ENCODE peak calls at places on chromosomes 2 and 18, in seven cellular contexts. A is NCI-H1092, X is GM19239, W is H54, G is head of caudate nucleus, I is neural crest cell, D is nucleus accumbens. J is an unnamed sample.

GRCh38 chr18:816088-816653 is 4.1 kb upstream of the YES1 start:
- DNase-seq in A (no peak), X (no peak), W (no peak), G (no peak), I (no peak), D (no peak), J (no peak)

GRCh38 chr2:196329959-196330358 is 158.6 kb upstream of the STK17B start:
- DNase-seq in A (no peak), X (no peak), W (no peak), G (no peak), I (no peak), D (no peak), J (no peak)

GRCh38 chr2:180130403-180130802 is 123.3 kb upstream of the CWC22 start:
- DNase-seq in A (no peak), X (no peak), W (no peak), G (no peak), I (no peak), D (no peak), J (no peak)

GRCh38 chr2:177044686-177045085 is 167.9 kb upstream of the HNRNPA3 start:
- DNase-seq in A (no peak), X (no peak), W (no peak), G (no peak), I (no peak), D (no peak), J (no peak)

GRCh38 chr2:180871649-180872048 is 108.8 kb upstream of the UBE2E3 start:
- DNase-seq in A (no peak), X (no peak), W (no peak), G (no peak), I (no peak), D (no peak), J (no peak)

GRCh38 chr2:50649626-50650397 is 382.1 kb downstream of the NRXN1 start:
- DNase-seq in A (no peak), X (no peak), W (no peak), G (no peak), I (no peak), D (no peak), J (no peak)

GRCh38 chr18:35371412-35372195 is 5.5 kb downstream of the ZNF396 start:
- DNase-seq in A (no peak), X (no peak), W (no peak), G (no peak), I (no peak), D (no peak), J (no peak)

GRCh38 chr2:49248506-49248905 is 94.2 kb upstream of the FSHR start:
- DNase-seq in A (no peak), X (no peak), W (peak), G (no peak), I (no peak), D (no peak), J (no peak)

GRCh38 chr2:101185656-101186055 is 34.5 kb upstream of the TBC1D8 start:
- DNase-seq in A (no peak), X (no peak), W (no peak), G (no peak), I (no peak), D (no peak), J (no peak)

GRCh38 chr2:95526360-95527341 is 42.1 kb upstream of the TRIM43B start:
- DNase-seq in A (peak), X (peak), W (peak), G (peak), I (no peak), D (peak), J (peak)

GRCh38 chr18:13191779-13192178 is 26.8 kb upstream of the LDLRAD4 start:
- DNase-seq in A (no peak), X (no peak), W (no peak), G (no peak), I (no peak), D (no peak), J (no peak)

GRCh38 chr2:144459937-144460336 is 60.0 kb downstream of the ZEB2 start:
- DNase-seq in A (no peak), X (no peak), W (no peak), G (no peak), I (no peak), D (no peak), J (no peak)

GRCh38 chr2:46983065-46983801 is 67.6 kb upstream of the MCFD2 start:
- DNase-seq in A (no peak), X (peak), W (peak), G (no peak), I (no peak), D (no peak), J (peak)

GRCh38 chr2:25161055-25161781 is 7.2 kb downstream of the POMC start:
- DNase-seq in A (no peak), X (no peak), W (no peak), G (peak), I (no peak), D (no peak), J (peak)

GRCh38 chr2:183868707-183869106 is 729.6 kb upstream of the ZNF804A start:
- DNase-seq in A (no peak), X (no peak), W (no peak), G (no peak), I (no peak), D (no peak), J (no peak)

GRCh38 chr2:184564092-184564491 is 34.2 kb upstream of the ZNF804A start:
- DNase-seq in A (no peak), X (no peak), W (no peak), G (no peak), I (no peak), D (no peak), J (no peak)

GRCh38 chr2:12317853-12318426 is 398.8 kb upstream of the TRIB2 start:
- DNase-seq in A (no peak), X (no peak), W (peak), G (no peak), I (no peak), D (no peak), J (no peak)

GRCh38 chr2:15763106-15763821 is 171.6 kb downstream of the DDX1 start:
- DNase-seq in A (no peak), X (no peak), W (no peak), G (no peak), I (no peak), D (no peak), J (no peak)

GRCh38 chr18:36322408-36322728 is 24.9 kb downstream of the FHOD3 start:
- DNase-seq in A (no peak), X (no peak), W (no peak), G (no peak), I (no peak), D (no peak), J (no peak)

GRCh38 chr2:19677825-19678518 is 223.8 kb downstream of the TTC32 start:
- DNase-seq in A (no peak), X (no peak), W (no peak), G (no peak), I (no peak), D (no peak), J (no peak)

GRCh38 chr2:35294636-35295263 is 1060.8 kb upstream of the CRIM1 start:
- DNase-seq in A (no peak), X (no peak), W (no peak), G (no peak), I (no peak), D (no peak), J (no peak)

GRCh38 chr2:217074576-217075224 is 214.8 kb upstream of the TNP1 start:
- DNase-seq in A (no peak), X (no peak), W (no peak), G (no peak), I (no peak), D (no peak), J (no peak)